ENCODE peak calls at places on chromosomes 16 and 17, in eight cellular contexts. G is adrenal gland, M is substantia nigra, Q is mammary epithelial cell, A is brain microvascular endothelial cell, S is iPS DF 6.9, N is AG04450, W is fibroblast of lung. U is an unnamed sample.
A peak's percentile ranks its signal among the peaks of the same experiment; 100 is the strongest.

GRCh38 chr17:27471321-27472269 is 15.3 kb downstream of the KSR1 start:
- DNase-seq in W (peak; percentile 71), M (no peak), N (no peak), A (peak; percentile 33), G (no peak), S (no peak), Q (peak; percentile 96), U (peak; percentile 54)

GRCh38 chr17:40086150-40087044 is 14.0 kb downstream of the NR1D1 start:
- DNase-seq in A (no peak), N (no peak), S (no peak), G (peak; percentile 67), W (no peak), Q (no peak), M (no peak), U (no peak)

GRCh38 chr17:75573540-75573957 is 14.1 kb upstream of the MYO15B start:
- DNase-seq in W (no peak), M (no peak), S (no peak), Q (no peak), A (no peak), G (no peak), N (no peak), U (no peak)

GRCh38 chr17:72749119-72749572 is 343.3 kb downstream of the SLC39A11 start:
- DNase-seq in N (no peak), S (no peak), Q (no peak), W (no peak), A (no peak), M (no peak), G (no peak), U (no peak)

GRCh38 chr17:75124819-75125162 is 6.8 kb downstream of the NT5C start:
- DNase-seq in N (no peak), A (no peak), G (no peak), W (no peak), S (no peak), Q (no peak), M (no peak), U (no peak)

GRCh38 chr17:53516643-53517042 is 306.1 kb upstream of the KIF2B start:
- DNase-seq in S (no peak), N (no peak), M (no peak), Q (peak; percentile 5), G (no peak), W (peak; percentile 15), A (no peak), U (no peak)

GRCh38 chr16:11796227-11797165 is 562 bp downstream of the ZC3H7A start:
- DNase-seq in N (no peak), Q (peak; percentile 39), G (peak; percentile 70), M (peak; percentile 35), W (peak; percentile 45), S (no peak), A (no peak), U (peak; percentile 32)

GRCh38 chr17:18129041-18129502 is 20.5 kb downstream of the MYO15A start:
- DNase-seq in A (peak; percentile 19), M (no peak), W (peak; percentile 44), S (no peak), Q (peak; percentile 71), N (peak; percentile 34), G (no peak), U (peak; percentile 51)

GRCh38 chr16:8848939-8849391 is 19.8 kb downstream of the CARHSP1 start:
- DNase-seq in Q (peak; percentile 64), A (peak; percentile 77), W (peak; percentile 67), N (no peak), M (no peak), S (no peak), G (no peak), U (no peak)

GRCh38 chr16:76235426-76235825 is 41.8 kb upstream of the CNTNAP4 start:
- DNase-seq in S (no peak), G (no peak), W (no peak), N (no peak), Q (no peak), A (no peak), M (no peak), U (no peak)

GRCh38 chr16:31530405-31530804 is 2.7 kb downstream of the AHSP start:
- DNase-seq in A (no peak), W (no peak), Q (no peak), G (no peak), M (no peak), S (no peak), N (no peak), U (no peak)

GRCh38 chr17:19590912-19591551 is 57.4 kb downstream of the SLC47A1 start:
- DNase-seq in N (no peak), S (no peak), W (no peak), A (no peak), Q (no peak), M (no peak), G (no peak), U (no peak)

GRCh38 chr17:61314368-61315078 is 85.1 kb upstream of the TBX2 start:
- DNase-seq in N (no peak), W (peak; percentile 91), G (no peak), Q (peak; percentile 77), S (no peak), A (no peak), M (peak; percentile 34), U (no peak)

GRCh38 chr16:57993452-57993851 is 7.0 kb downstream of the ZNF319 start:
- DNase-seq in G (no peak), N (no peak), S (no peak), W (no peak), Q (peak; percentile 36), M (no peak), A (no peak), U (no peak)

GRCh38 chr16:87897563-87898505 is 28.5 kb upstream of the SLC7A5 start:
- DNase-seq in N (no peak), M (no peak), A (no peak), S (no peak), Q (no peak), G (no peak), W (peak; percentile 6), U (no peak)

GRCh38 chr17:82983510-82984248 is 95.7 kb upstream of the METRNL start:
- DNase-seq in G (no peak), M (no peak), Q (no peak), N (no peak), A (no peak), W (no peak), S (no peak), U (no peak)

GRCh38 chr17:17781591-17782424 is 55.0 kb downstream of the SREBF1 start:
- DNase-seq in G (peak; percentile 83), N (no peak), Q (no peak), W (peak; percentile 64), S (no peak), M (peak; percentile 78), A (peak; percentile 12), U (peak; percentile 82)

GRCh38 chr17:65278050-65278819 is 141.1 kb downstream of the RGS9 start:
- DNase-seq in N (no peak), S (no peak), G (no peak), W (peak; percentile 67), M (no peak), Q (peak; percentile 17), A (peak; percentile 78), U (no peak)

GRCh38 chr16:74257061-74257460 is 39.6 kb upstream of the PSMD7 start:
- DNase-seq in S (no peak), M (no peak), G (no peak), N (no peak), W (no peak), A (no peak), Q (no peak), U (no peak)

GRCh38 chr17:28889996-28890395 is 7.5 kb downstream of the FLOT2 start:
- DNase-seq in M (no peak), W (no peak), A (no peak), S (no peak), N (no peak), Q (no peak), G (no peak), U (no peak)

GRCh38 chr16:67177743-67178699 is 5.7 kb downstream of the MATCAP1 start:
- DNase-seq in A (no peak), M (no peak), S (no peak), Q (peak; percentile 94), N (no peak), G (peak; percentile 73), W (peak; percentile 52), U (peak; percentile 75)

GRCh38 chr16:67173808-67174705 is 3.7 kb downstream of the NOL3 start:
- DNase-seq in S (no peak), N (peak; percentile 34), A (peak; percentile 60), G (peak; percentile 90), M (peak; percentile 78), Q (peak; percentile 92), W (peak; percentile 86), U (peak; percentile 90)

GRCh38 chr16:67176662-67177061 is 6.3 kb downstream of the NOL3 start:
- DNase-seq in A (no peak), N (no peak), M (no peak), S (no peak), Q (no peak), W (no peak), G (no peak), U (no peak)

GRCh38 chr16:67173323-67173722 is 3.0 kb downstream of the NOL3 start:
- DNase-seq in S (no peak), M (no peak), N (no peak), A (no peak), G (no peak), Q (no peak), W (no peak), U (no peak)

DNA sequence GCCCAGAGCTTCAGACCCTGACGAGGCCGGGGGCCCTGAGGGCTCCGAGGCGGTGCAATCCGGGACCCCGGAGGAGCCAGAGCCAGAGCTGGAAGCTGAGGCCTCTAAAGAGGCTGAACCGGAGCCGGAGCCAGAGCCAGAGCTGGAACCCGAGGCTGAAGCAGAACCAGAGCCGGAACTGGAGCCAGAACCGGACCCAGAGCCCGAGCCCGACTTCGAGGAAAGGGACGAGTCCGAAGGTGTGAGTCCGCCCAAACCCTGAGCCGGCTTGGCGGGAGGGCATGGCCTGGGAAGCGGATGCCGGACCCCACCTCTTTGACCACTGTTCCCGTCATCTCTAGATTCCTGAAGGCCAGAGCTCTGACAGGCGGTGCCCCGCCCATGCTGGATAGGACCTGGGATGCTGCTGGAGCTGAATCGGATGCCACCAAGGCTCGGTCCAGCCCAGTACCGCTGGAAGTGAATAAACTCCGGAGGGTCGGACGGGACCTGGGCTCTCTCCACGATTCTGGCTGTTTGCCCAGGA is 4.4 kb downstream of the NOL3 start:
- DNase-seq in G (no peak), Q (no peak), M (no peak), N (no peak), A (no peak), W (no peak), S (no peak), U (no peak)
- H3K27ac ChIP-seq in G (peak overlapping the region; percentile 98), Q (peak overlapping the region; percentile 42), M (peak overlapping the region; percentile 58), N (no peak overlapping the region), A (no peak overlapping the region), W (no peak overlapping the region), S (no peak overlapping the region), U (peak overlapping the region; percentile 84)

GRCh38 chr17:38883592-38884526 is 14.0 kb downstream of the LASP1 start:
- DNase-seq in G (no peak), N (no peak), A (no peak), M (no peak), Q (peak; percentile 72), W (peak; percentile 57), S (no peak), U (no peak)
- H3K27ac ChIP-seq in G (peak overlapping the region; percentile 67), N (peak overlapping the region; percentile 31), A (no peak overlapping the region), M (no peak overlapping the region), Q (no peak overlapping the region), W (peak overlapping the region; percentile 17), S (no peak overlapping the region), U (peak overlapping the region; percentile 51)

GRCh38 chr16:20310421-20311395 is 16.6 kb downstream of the GP2 start:
- DNase-seq in G (no peak), S (no peak), W (no peak), Q (no peak), M (no peak), A (no peak), N (no peak), U (no peak)
- H3K27ac ChIP-seq in G (no peak overlapping the region), S (no peak overlapping the region), W (no peak overlapping the region), Q (no peak overlapping the region), M (no peak overlapping the region), A (no peak overlapping the region), N (no peak overlapping the region), U (no peak overlapping the region)

GRCh38 chr16:70694517-70695218 is 8.8 kb upstream of the MTSS2 start:
- DNase-seq in A (no peak), Q (no peak), S (no peak), G (no peak), N (no peak), M (no peak), W (no peak), U (no peak)
- H3K27ac ChIP-seq in A (no peak overlapping the region), Q (no peak overlapping the region), S (no peak overlapping the region), G (peak overlapping the region; percentile 96), N (peak overlapping the region; percentile 77), M (no peak overlapping the region), W (peak overlapping the region; percentile 98), U (peak overlapping the region; percentile 96)

U was measured in dorsolateral prefrontal cortex.